ENCODE peak calls at places on chromosomes 5 and 9, in four cellular contexts. One of them, this sample, is unnamed.

GRCh38 chr5:149002053-149002452 is 60.8 kb downstream of the SH3TC2 start:
- DNase-seq in cardiac fibroblast: peak
- DNase-seq in upper lobe of right lung: no peak
- DNase-seq in ovary: no peak
- DNase-seq in this sample: no peak

GRCh38 chr5:16617272-16617973 is 626 bp upstream of the RETREG1 start:
- DNase-seq in ovary: no peak
- DNase-seq in cardiac fibroblast: no peak
- DNase-seq in upper lobe of right lung: no peak
- DNase-seq in this sample: no peak

GRCh38 chr9:124733964-124734740 is 37.0 kb downstream of the NR6A1 start:
- DNase-seq in ovary: no peak
- DNase-seq in cardiac fibroblast: no peak
- DNase-seq in upper lobe of right lung: no peak
- DNase-seq in this sample: no peak

GRCh38 chr5:61301820-61302563 is 30.1 kb upstream of the ZSWIM6 start:
- DNase-seq in cardiac fibroblast: peak
- DNase-seq in ovary: peak
- DNase-seq in upper lobe of right lung: peak
- DNase-seq in this sample: peak

GRCh38 chr5:38996123-38996522 is 78.1 kb downstream of the RICTOR start:
- DNase-seq in cardiac fibroblast: no peak
- DNase-seq in ovary: no peak
- DNase-seq in upper lobe of right lung: no peak
- DNase-seq in this sample: no peak

GRCh38 chr9:133514475-133515239 is 10.1 kb downstream of the MYMK start:
- DNase-seq in ovary: peak
- DNase-seq in cardiac fibroblast: no peak
- DNase-seq in upper lobe of right lung: no peak
- DNase-seq in this sample: no peak

GRCh38 chr9:80066931-80067330 is 495.2 kb downstream of the TLE4 start:
- DNase-seq in cardiac fibroblast: no peak
- DNase-seq in ovary: no peak
- DNase-seq in upper lobe of right lung: no peak
- DNase-seq in this sample: no peak

GRCh38 chr9:134707731-134708671 is 66.4 kb downstream of the COL5A1 start:
- DNase-seq in cardiac fibroblast: no peak
- DNase-seq in ovary: no peak
- DNase-seq in upper lobe of right lung: no peak
- DNase-seq in this sample: no peak

GRCh38 chr5:88190106-88190834 is 78.4 kb downstream of the TMEM161B start:
- DNase-seq in ovary: no peak
- DNase-seq in upper lobe of right lung: no peak
- DNase-seq in cardiac fibroblast: no peak
- DNase-seq in this sample: no peak
- TF ChIP-seq CTCF in ovary: no peak
- TF ChIP-seq CTCF in upper lobe of right lung: no peak
- TF ChIP-seq CTCF in cardiac fibroblast: no peak
- TF ChIP-seq CTCF in this sample: no peak

DNA sequence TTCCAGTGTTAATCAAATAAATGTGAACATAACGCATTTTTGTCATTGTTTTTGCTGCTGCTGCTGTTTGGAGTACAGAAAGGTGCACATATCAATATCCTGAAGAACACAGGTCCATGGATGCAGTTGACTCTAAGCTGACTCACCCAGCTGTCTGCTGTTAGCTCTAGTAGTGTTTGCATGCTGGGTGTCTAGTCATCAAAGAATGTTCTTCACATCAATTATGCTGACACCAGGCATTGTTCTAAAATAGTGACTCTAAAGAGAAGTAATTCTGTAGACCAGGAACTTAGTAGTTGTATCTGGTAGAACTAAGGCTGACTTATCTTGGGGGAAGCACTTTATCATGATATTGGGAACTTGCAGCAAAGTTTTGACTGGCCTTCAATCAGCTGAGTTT is 55.7 kb upstream of the DPYSL3 start:
- DNase-seq in ovary: no peak
- DNase-seq in cardiac fibroblast: peak
- DNase-seq in upper lobe of right lung: no peak
- DNase-seq in this sample: no peak
- TF ChIP-seq CTCF in ovary: no peak
- TF ChIP-seq CTCF in cardiac fibroblast: no peak
- TF ChIP-seq CTCF in upper lobe of right lung: no peak
- TF ChIP-seq CTCF in this sample: no peak

DNA sequence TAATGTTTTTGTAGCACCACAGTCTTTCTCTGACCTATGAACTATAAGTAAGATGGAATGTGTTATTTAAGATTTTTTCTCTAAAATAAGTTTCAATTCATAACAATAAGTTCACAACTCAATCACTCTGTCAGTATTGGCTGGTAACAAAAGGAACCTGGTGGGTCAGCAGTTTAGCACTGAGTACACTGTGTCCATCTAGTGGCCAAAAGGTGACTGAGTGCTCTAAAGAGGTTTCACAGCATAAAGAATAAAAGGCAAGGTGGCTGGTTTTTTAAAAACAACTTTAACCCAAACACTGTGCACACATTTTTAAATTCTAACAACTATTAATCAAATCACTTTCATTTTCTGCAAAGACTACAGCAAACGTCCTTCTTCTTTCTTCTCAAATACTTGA is 443.3 kb downstream of the PDE4D start:
- DNase-seq in cardiac fibroblast: peak
- DNase-seq in ovary: no peak
- DNase-seq in upper lobe of right lung: no peak
- DNase-seq in this sample: no peak
- TF ChIP-seq CTCF in cardiac fibroblast: peak
- TF ChIP-seq CTCF in ovary: no peak
- TF ChIP-seq CTCF in upper lobe of right lung: no peak
- TF ChIP-seq CTCF in this sample: no peak

GRCh38 chr5:98275980-98276379 is 497.5 kb upstream of the RGMB start:
- DNase-seq in cardiac fibroblast: no peak
- DNase-seq in ovary: no peak
- DNase-seq in upper lobe of right lung: no peak
- DNase-seq in this sample: no peak
- TF ChIP-seq CTCF in cardiac fibroblast: peak
- TF ChIP-seq CTCF in ovary: no peak
- TF ChIP-seq CTCF in upper lobe of right lung: no peak
- TF ChIP-seq CTCF in this sample: no peak

This sample was measured in coronary artery.